ENCODE peak calls at places on chromosomes 16 and 17, in eight cellular contexts. V, J, D, Q, C, K, A and P are unnamed samples.

GRCh38 chr17:10177921-10178788 is 20.3 kb downstream of the GAS7 start:
- DNase-seq in V (no peak), J (no peak), D (no peak), Q (no peak), C (no peak), K (no peak), A (no peak), P (no peak)

GRCh38 chr16:668519-669171 is 713 bp downstream of the RHOT2 start:
- DNase-seq in V (no peak), J (peak), D (no peak), Q (no peak), C (no peak), K (no peak), A (no peak), P (no peak)

GRCh38 chr17:20202141-20202574 is 193.0 kb downstream of the SPECC1 start:
- DNase-seq in V (no peak), J (no peak), D (no peak), Q (no peak), C (no peak), K (no peak), A (peak), P (no peak)

GRCh38 chr17:17859909-17860760 is 23.3 kb upstream of the SREBF1 start:
- DNase-seq in V (peak), J (no peak), D (no peak), Q (peak), C (no peak), K (peak), A (peak), P (peak)

GRCh38 chr16:89358030-89359005 is 132.0 kb downstream of the ANKRD11 start:
- DNase-seq in V (no peak), J (no peak), D (no peak), Q (no peak), C (no peak), K (no peak), A (no peak), P (no peak)

GRCh38 chr16:3959148-3959547 is 78.6 kb upstream of the CREBBP start:
- DNase-seq in V (no peak), J (no peak), D (no peak), Q (peak), C (no peak), K (no peak), A (peak), P (no peak)

GRCh38 chr16:30619207-30619606 is 9.0 kb upstream of the ZNF689 start:
- DNase-seq in V (no peak), J (no peak), D (no peak), Q (no peak), C (no peak), K (no peak), A (no peak), P (no peak)

GRCh38 chr17:75774988-75775668 is 9.5 kb upstream of the UNK start:
- DNase-seq in V (peak), J (no peak), D (no peak), Q (no peak), C (peak), K (no peak), A (no peak), P (peak)

GRCh38 chr17:38663125-38663751 is 11.5 kb downstream of the EPOP start:
- DNase-seq in V (peak), J (no peak), D (peak), Q (peak), C (no peak), K (peak), A (peak), P (no peak)

DNA sequence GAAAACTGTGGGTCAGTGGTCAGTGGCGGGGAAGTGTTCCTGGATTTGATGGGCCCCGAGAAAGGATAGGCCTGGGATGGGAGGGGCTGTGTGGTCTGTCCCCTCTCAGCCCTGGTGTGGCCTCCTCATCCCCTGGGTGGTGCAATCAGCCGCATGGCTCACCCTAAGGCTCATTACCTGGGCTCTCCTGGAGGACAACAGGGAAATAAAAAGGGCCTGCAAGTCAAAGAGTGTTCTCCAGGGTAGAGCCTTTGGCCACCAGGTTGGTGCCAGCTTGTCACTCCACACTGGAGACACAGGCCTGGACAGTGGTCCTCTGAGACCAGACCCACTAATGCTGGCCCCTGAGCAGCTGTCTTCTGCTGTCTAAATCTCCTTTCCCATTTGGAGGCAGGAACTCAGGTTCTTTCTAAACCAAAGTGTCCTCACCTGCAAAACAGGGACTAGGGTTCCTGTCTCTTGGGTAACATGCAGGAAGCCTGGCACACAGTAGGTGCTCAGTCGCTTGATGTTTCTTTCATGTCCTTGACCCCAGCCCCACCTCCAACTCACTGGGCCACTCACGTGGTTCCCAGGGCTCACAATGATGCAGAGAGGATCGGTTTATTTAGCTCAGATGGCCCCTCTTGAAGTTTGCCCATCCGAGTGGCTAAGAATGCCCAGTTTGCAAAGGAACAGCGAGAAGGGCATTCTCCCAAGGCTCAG is 2.4 kb downstream of the NDRG4 start:
- DNase-seq in V (peak), J (no peak), D (no peak), Q (no peak), C (peak), K (no peak), A (no peak), P (no peak)
- H3K4me3 ChIP-seq in V (no peak), J (no peak), D (no peak), Q (no peak), C (no peak), K (no peak), A (no peak), P (no peak)

GRCh38 chr17:58210922-58211321 is 8.1 kb downstream of the MKS1 start:
- DNase-seq in V (no peak), J (no peak), D (no peak), Q (no peak), C (no peak), K (no peak), A (no peak), P (no peak)

GRCh38 chr17:58219007-58219788 is at the start of gene MKS1:
- DNase-seq in V (peak), J (peak), D (peak), Q (peak), C (peak), K (peak), A (peak), P (peak)

GRCh38 chr17:58219789-58220183 is 731 bp upstream of the MKS1 start:
- DNase-seq in V (no peak), J (no peak), D (no peak), Q (peak), C (no peak), K (no peak), A (no peak), P (no peak)

GRCh38 chr17:58215685-58216084 is 3.4 kb downstream of the MKS1 start:
- DNase-seq in V (no peak), J (no peak), D (no peak), Q (no peak), C (no peak), K (no peak), A (peak), P (no peak)
- TF ChIP-seq POLR2A in V (no peak), J (no peak), D (no peak), Q (no peak), C (no peak), K (no peak), A (no peak), P (no peak)

GRCh38 chr17:55325405-55325804 is 60.6 kb downstream of the HLF start:
- DNase-seq in V (no peak), J (no peak), D (no peak), Q (no peak), C (no peak), K (no peak), A (no peak), P (no peak)
- H3K4me3 ChIP-seq in V (no peak), J (no peak), D (no peak), Q (no peak), C (no peak), K (no peak), A (no peak), P (no peak)

DNA sequence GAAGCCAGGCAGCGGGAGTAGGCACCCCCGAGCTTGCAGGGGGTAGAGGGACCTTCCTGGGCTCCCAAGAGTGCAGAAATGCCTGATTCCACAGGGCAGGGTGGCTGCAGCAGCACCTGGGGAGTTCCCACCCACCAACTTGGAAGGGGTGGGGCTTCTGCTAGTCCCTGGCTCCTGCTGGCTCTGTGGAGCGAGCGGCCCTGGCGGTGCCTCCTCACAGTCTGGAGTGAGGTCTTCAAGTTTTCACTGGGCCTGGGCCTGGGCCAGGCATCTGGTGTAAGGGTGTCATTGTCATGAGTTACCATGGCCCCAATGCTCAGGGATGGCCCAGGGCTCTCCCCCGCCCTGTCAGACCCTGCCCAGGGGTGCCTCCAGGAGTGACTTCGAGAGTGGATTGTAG is 15.8 kb upstream of the ITGB3 start:
- DNase-seq in V (no peak), J (peak), D (no peak), Q (peak), C (no peak), K (no peak), A (no peak), P (no peak)
- TF ChIP-seq POLR2A in V (no peak), J (no peak), D (no peak), Q (no peak), C (no peak), K (no peak), A (no peak), P (no peak)

GRCh38 chr16:85523602-85524364 is 89.3 kb upstream of the GSE1 start:
- DNase-seq in V (no peak), J (no peak), D (no peak), Q (peak), C (no peak), K (peak), A (no peak), P (no peak)

GRCh38 chr16:85522517-85522841 is 90.6 kb upstream of the GSE1 start:
- DNase-seq in V (no peak), J (no peak), D (no peak), Q (no peak), C (no peak), K (no peak), A (no peak), P (no peak)

GRCh38 chr16:85521737-85522042 is 91.4 kb upstream of the GSE1 start:
- DNase-seq in V (no peak), J (no peak), D (no peak), Q (no peak), C (no peak), K (no peak), A (no peak), P (no peak)

GRCh38 chr16:85524365-85524629 is 88.8 kb upstream of the GSE1 start:
- DNase-seq in V (no peak), J (no peak), D (no peak), Q (no peak), C (no peak), K (no peak), A (no peak), P (no peak)

GRCh38 chr16:85522842-85523601 is 90.1 kb upstream of the GSE1 start:
- DNase-seq in V (no peak), J (no peak), D (no peak), Q (peak), C (no peak), K (peak), A (no peak), P (no peak)
- H3K4me3 ChIP-seq in V (no peak), J (no peak), D (no peak), Q (no peak), C (no peak), K (no peak), A (no peak), P (no peak)

DNA sequence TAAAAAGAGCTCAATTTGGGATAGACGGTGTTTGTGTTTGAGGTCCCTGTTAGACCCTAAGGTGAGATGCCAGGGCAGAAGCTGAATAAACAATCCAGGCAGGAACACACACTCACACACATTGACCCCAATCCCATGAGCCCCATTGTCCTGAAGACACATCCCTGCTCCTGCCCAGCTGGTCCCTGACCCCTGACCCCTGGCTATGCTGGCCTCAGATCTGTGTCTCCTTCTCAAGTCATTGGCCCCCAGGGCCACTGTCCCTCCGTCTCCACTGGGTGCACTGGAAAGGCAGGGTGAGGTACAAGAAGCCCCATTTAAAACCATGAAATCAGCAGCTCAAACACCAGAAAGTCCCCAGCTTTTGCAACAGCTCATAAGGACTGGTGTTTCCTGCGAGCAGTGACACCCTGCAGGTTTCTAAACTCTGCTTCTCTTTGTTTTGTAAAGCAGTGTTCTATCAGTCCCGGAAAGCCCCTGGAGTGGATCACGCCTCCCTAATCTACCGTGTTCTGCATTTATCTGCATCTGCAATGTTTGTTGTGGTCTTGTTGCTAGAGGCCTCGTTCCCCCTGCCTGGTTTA is 18.0 kb upstream of the ASGR2 start:
- DNase-seq in V (no peak), J (no peak), D (no peak), Q (peak), C (no peak), K (no peak), A (no peak), P (no peak)
- TF ChIP-seq POLR2A in V (no peak), J (peak), D (no peak), Q (no peak), C (no peak), K (no peak), A (no peak), P (no peak)

GRCh38 chr17:45785373-45786193 is 1.5 kb downstream of the CRHR1 start:
- DNase-seq in V (no peak), J (no peak), D (no peak), Q (peak), C (no peak), K (no peak), A (no peak), P (no peak)

GRCh38 chr17:45783593-45784292 is 377 bp upstream of the CRHR1 start:
- DNase-seq in V (no peak), J (peak), D (no peak), Q (peak), C (no peak), K (no peak), A (no peak), P (no peak)

GRCh38 chr17:45782889-45783592 is 1.1 kb upstream of the CRHR1 start:
- DNase-seq in V (no peak), J (peak), D (no peak), Q (peak), C (no peak), K (no peak), A (peak), P (no peak)

GRCh38 chr17:45784583-45785372 is 658 bp downstream of the CRHR1 start:
- DNase-seq in V (no peak), J (peak), D (no peak), Q (peak), C (peak), K (no peak), A (no peak), P (peak)

DNA sequence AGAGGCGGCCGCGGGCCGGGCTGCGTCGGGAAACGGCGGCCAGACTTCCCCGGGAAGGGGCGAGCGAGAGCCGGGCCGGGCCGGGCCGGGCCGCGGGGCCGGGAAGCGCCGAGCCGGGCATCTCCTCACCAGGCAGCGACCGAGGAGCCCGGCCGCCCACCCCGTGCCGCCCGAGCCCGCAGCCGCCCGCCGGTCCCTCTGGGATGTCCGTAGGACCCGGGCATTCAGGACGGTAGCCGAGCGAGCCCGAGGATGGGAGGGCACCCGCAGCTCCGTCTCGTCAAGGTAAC is at the start of gene CRHR1:
- DNase-seq in V (no peak), J (peak), D (no peak), Q (no peak), C (no peak), K (no peak), A (no peak), P (no peak)
- H3K4me3 ChIP-seq in V (peak), J (no peak), D (peak), Q (peak), C (peak), K (peak), A (peak), P (peak)